ENCODE peak calls at places on chromosomes 7 and 10, in six cellular contexts. P is IMR-90, E is H9, U is neuronal stem cell, S is H1, H is trophoblast cell. C is an unnamed sample.
A peak's percentile ranks its signal among the peaks of the same experiment; 100 is the strongest.

GRCh38 chr7:80044796-80045195 is 89.8 kb upstream of the GNAI1 start:
- DNase-seq in P (no peak), E (no peak), U (no peak), S (no peak), H (no peak), C (no peak)

GRCh38 chr7:132145466-132145865 is 430.8 kb downstream of the PLXNA4 start:
- DNase-seq in P (peak; percentile 34), E (no peak), U (peak; percentile 24), S (no peak), H (peak; percentile 73), C (peak; percentile 31)

GRCh38 chr7:101950450-101951119 is 133.2 kb downstream of the CUX1 start:
- DNase-seq in P (peak; percentile 78), E (no peak), U (no peak), S (no peak), H (peak; percentile 70), C (peak; percentile 95)

GRCh38 chr7:98877146-98877545 is 1.2 kb upstream of the TRRAP start:
- DNase-seq in P (no peak), E (no peak), U (no peak), S (no peak), H (no peak), C (no peak)

GRCh38 chr10:9681655-9682054 is 1336.0 kb upstream of the CELF2 start:
- DNase-seq in P (no peak), E (no peak), U (no peak), S (no peak), H (no peak), C (no peak)

GRCh38 chr10:46250481-46250880 is 36.3 kb upstream of the ANTXRL start:
- DNase-seq in P (no peak), E (no peak), U (no peak), S (no peak), H (peak; percentile 6), C (no peak)

GRCh38 chr10:122014652-122015248 is 25.8 kb downstream of the TACC2 start:
- DNase-seq in P (no peak), E (no peak), U (no peak), S (no peak), H (no peak), C (no peak)

GRCh38 chr7:121138262-121138933 is 149.9 kb downstream of the CPED1 start:
- DNase-seq in P (no peak), E (no peak), U (no peak), S (no peak), H (no peak), C (peak; percentile 14)

GRCh38 chr10:80411267-80411668 is 2.9 kb downstream of the PRXL2A start:
- DNase-seq in P (no peak), E (no peak), U (no peak), S (no peak), H (no peak), C (peak; percentile 85)

GRCh38 chr10:130757271-130757670 is 554.2 kb downstream of the TCERG1L start:
- DNase-seq in P (no peak), E (no peak), U (no peak), S (no peak), H (no peak), C (no peak)

GRCh38 chr10:119815671-119816070 is 57.0 kb downstream of the MCMBP start:
- DNase-seq in P (no peak), E (no peak), U (no peak), S (no peak), H (no peak), C (no peak)

GRCh38 chr7:158812684-158813083 is 16.6 kb downstream of the ESYT2 start:
- DNase-seq in P (no peak), E (no peak), U (no peak), S (no peak), H (no peak), C (no peak)

GRCh38 chr7:101542527-101543241 is 86.4 kb downstream of the MYL10 start:
- DNase-seq in P (peak; percentile 29), E (peak; percentile 87), U (peak; percentile 81), S (peak; percentile 56), H (peak; percentile 94), C (peak; percentile 44)

GRCh38 chr7:131895541-131896173 is 339.2 kb upstream of the PODXL start:
- DNase-seq in P (peak; percentile 70), E (peak; percentile 51), U (no peak), S (no peak), H (no peak), C (peak; percentile 77)

GRCh38 chr7:85094046-85094720 is 92.7 kb downstream of the SEMA3D start:
- DNase-seq in P (peak; percentile 17), E (no peak), U (no peak), S (no peak), H (no peak), C (no peak)

GRCh38 chr7:4837814-4838625 is 23.8 kb downstream of the PAPOLB start:
- DNase-seq in P (no peak), E (no peak), U (no peak), S (no peak), H (peak; percentile 48), C (no peak)

GRCh38 chr7:98418636-98419315 is 17.9 kb upstream of the BAIAP2L1 start:
- DNase-seq in P (peak; percentile 98), E (no peak), U (no peak), S (no peak), H (peak; percentile 85), C (peak; percentile 96)

GRCh38 chr7:46710927-46711326 is 789.9 kb upstream of the IGFBP3 start:
- DNase-seq in P (no peak), E (no peak), U (no peak), S (no peak), H (no peak), C (peak; percentile 29)

GRCh38 chr10:5416981-5417380 is 4.6 kb downstream of the NET1 start:
- DNase-seq in P (no peak), E (peak; percentile 42), U (no peak), S (no peak), H (no peak), C (no peak)

GRCh38 chr7:46432666-46433065 is 511.6 kb upstream of the IGFBP3 start:
- DNase-seq in P (peak; percentile 31), E (no peak), U (no peak), S (no peak), H (no peak), C (peak; percentile 94)

GRCh38 chr10:14975672-14976273 is 16.6 kb downstream of the MEIG1 start:
- DNase-seq in P (no peak), E (no peak), U (no peak), S (no peak), H (no peak), C (no peak)

GRCh38 chr7:137453356-137453755 is 109.8 kb upstream of the PTN start:
- DNase-seq in P (no peak), E (no peak), U (no peak), S (no peak), H (no peak), C (no peak)

GRCh38 chr7:38189256-38189938 is 11.4 kb downstream of the STARD3NL start:
- DNase-seq in P (peak; percentile 33), E (no peak), U (no peak), S (no peak), H (no peak), C (no peak)

GRCh38 chr7:143444063-143444782 is 970 bp downstream of the TAS2R60 start:
- DNase-seq in P (no peak), E (no peak), U (no peak), S (no peak), H (no peak), C (no peak)

GRCh38 chr10:73416571-73416970 is 2.7 kb upstream of the ANXA7 start:
- DNase-seq in P (no peak), E (no peak), U (no peak), S (no peak), H (no peak), C (no peak)

GRCh38 chr10:109306698-109307097 is 616.6 kb downstream of the XPNPEP1 start:
- DNase-seq in P (peak; percentile 55), E (no peak), U (no peak), S (no peak), H (no peak), C (no peak)
- H3K14ac ChIP-seq in P (peak overlapping the region; percentile 23), E (no peak overlapping the region), U (no peak overlapping the region), S (no peak overlapping the region), H (no peak overlapping the region), C (no peak overlapping the region)

DNA sequence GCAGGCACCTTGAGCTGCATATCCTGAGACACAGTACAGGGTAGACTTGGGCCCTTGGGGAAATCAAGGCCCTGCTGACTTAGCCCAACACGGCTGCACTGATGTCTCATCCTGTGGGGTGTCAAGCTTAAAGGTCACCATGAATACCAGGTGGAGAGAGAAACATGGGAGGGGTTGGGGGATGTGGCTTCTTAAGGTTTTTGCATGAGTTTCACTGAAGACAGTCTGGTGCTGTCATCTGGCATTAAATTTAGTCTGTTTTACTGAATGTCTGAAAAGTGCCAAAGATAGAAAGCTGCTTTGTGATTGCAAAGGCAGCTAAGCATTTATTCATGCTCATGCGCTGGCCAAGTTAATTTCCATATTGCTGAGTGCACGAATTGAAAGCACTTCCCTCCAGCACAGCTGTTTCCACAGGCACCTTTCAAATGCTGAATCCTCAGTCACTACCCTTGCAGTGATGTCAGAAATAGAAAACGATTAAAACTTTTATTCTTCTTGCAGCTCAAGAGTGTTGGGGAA is 102.1 kb downstream of the OSBPL3 start:
- DNase-seq in P (peak; percentile 42), E (no peak), U (no peak), S (no peak), H (no peak), C (no peak)
- H3K27ac ChIP-seq in P (no peak overlapping the region), E (no peak overlapping the region), U (no peak overlapping the region), S (no peak overlapping the region), H (no peak overlapping the region), C (no peak overlapping the region)

GRCh38 chr7:39606352-39606751 is 17.0 kb upstream of the RALA start:
- DNase-seq in P (no peak), E (no peak), U (no peak), S (no peak), H (no peak), C (no peak)

GRCh38 chr7:39602351-39602750 is 21.0 kb upstream of the RALA start:
- DNase-seq in P (peak; percentile 43), E (no peak), U (no peak), S (no peak), H (peak; percentile 73), C (no peak)

GRCh38 chr7:39603931-39604330 is 19.4 kb upstream of the RALA start:
- DNase-seq in P (no peak), E (no peak), U (no peak), S (no peak), H (no peak), C (no peak)

GRCh38 chr7:39606941-39607340 is 16.4 kb upstream of the RALA start:
- DNase-seq in P (no peak), E (no peak), U (no peak), S (no peak), H (no peak), C (no peak)

GRCh38 chr7:39605087-39605486 is 18.3 kb upstream of the RALA start:
- DNase-seq in P (peak; percentile 62), E (no peak), U (no peak), S (no peak), H (no peak), C (no peak)
- H3K4me1 ChIP-seq in P (peaks cover 14% of the 10 kb centered on the region), E (no peaks in the 10 kb centered on the region), U (no peaks in the 10 kb centered on the region), S (peaks cover 3% of the 10 kb centered on the region), H (peaks cover 6% of the 10 kb centered on the region), C (peaks cover 3% of the 10 kb centered on the region)

DNA sequence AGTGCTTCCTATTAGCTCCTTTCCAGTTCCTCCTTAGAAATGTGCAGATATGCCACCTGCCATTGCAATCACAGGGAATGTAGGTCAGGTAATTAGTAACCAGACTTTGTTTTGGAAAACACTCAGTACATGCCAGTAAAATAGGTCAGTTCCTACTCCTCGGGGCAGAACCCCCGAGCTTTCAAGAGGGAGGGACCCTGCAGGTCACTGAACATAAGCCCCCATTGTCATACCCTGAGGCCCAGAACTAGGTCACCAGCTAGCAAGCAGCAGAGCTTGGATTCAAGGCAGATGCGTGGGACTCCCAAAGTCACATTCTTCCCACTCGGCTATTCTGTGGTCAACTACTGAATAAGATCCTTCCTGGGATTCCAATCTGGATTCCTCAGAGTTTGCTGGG is 104.8 kb downstream of the PPP1R3C start:
- DNase-seq in P (no peak), E (no peak), U (no peak), S (no peak), H (peak; percentile 8), C (no peak)
- H3K14ac ChIP-seq in P (no peak overlapping the region), E (no peak overlapping the region), U (no peak overlapping the region), S (no peak overlapping the region), H (no peak overlapping the region), C (no peak overlapping the region)